ENCODE peak calls at places on chromosomes 11 and 22, in five cellular contexts. W, K, J, U and E are unnamed samples. For H3K4me1, the result is how much of the 10 kb centered on the place peaks cover.

GRCh38 chr11:88307749-88308425 is 29.6 kb downstream of the CTSC start:
- DNase-seq in J (no peak), W (no peak), K (no peak), U (no peak), E (no peak)

GRCh38 chr11:2296913-2297622 is 4.7 kb downstream of the C11orf21 start:
- DNase-seq in U (no peak), J (no peak), K (peak), W (peak), E (no peak)

GRCh38 chr11:69293819-69294505 is at the start of gene MYEOV:
- DNase-seq in U (no peak), W (peak), J (no peak), K (no peak), E (no peak)

GRCh38 chr11:2302280-2302843 is 549 bp downstream of the TSPAN32 start:
- DNase-seq in W (peak), U (no peak), J (peak), K (no peak), E (no peak)

GRCh38 chr11:877565-877964 is 33.0 kb downstream of the CHID1 start:
- DNase-seq in J (no peak), U (no peak), W (peak), K (no peak), E (no peak)

GRCh38 chr11:26187639-26188038 is 144.3 kb upstream of the ANO3 start:
- DNase-seq in K (no peak), J (no peak), W (peak), U (no peak), E (no peak)

GRCh38 chr11:62832346-62833234 is at the start of gene TEX54:
- DNase-seq in J (no peak), W (peak), U (no peak), K (peak), E (no peak)

GRCh38 chr11:108871152-108871551 is 206.3 kb downstream of the DDX10 start:
- DNase-seq in U (peak), J (no peak), K (no peak), W (no peak), E (no peak)

GRCh38 chr11:1838077-1838425 is 730 bp upstream of the TNNI2 start:
- DNase-seq in W (no peak), U (no peak), J (no peak), K (no peak), E (no peak)

DNA sequence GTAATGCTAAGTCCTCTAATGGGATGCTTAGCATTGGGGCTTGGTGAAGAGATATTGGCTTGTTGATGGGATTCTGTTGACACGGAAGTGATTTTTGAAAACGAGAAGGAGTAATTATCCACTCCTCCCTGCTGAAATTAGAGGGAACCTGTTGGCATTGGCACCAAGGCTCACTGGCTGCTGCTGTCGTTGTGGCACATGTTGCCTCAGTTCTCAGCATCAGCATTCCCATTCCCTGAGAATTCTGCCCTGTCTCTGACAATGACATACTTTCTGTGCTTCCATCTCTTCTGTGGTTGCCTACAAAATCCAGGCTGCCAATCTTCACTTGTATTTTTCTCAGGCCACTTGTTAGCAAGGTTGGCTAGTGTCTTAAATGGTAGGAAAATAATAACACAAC is 81.9 kb downstream of the TEAD1 start:
- DNase-seq in U (no peak), J (no peak), W (no peak), K (no peak), E (no peak)
- H3K4me1 ChIP-seq in U (half or more), J (under half), W (under half), K (under half), E (under half)

GRCh38 chr22:35313311-35314121 is 13.8 kb downstream of the TOM1 start:
- DNase-seq in W (peak), U (peak), K (peak), J (no peak), E (no peak)

GRCh38 chr22:35312198-35313059 is 12.7 kb downstream of the TOM1 start:
- DNase-seq in W (peak), K (peak), J (no peak), U (no peak), E (no peak)

GRCh38 chr22:35315855-35316745 is 16.4 kb downstream of the TOM1 start:
- DNase-seq in J (no peak), K (peak), U (peak), W (peak), E (no peak)

GRCh38 chr22:35315141-35315854 is 15.6 kb downstream of the TOM1 start:
- DNase-seq in U (peak), K (peak), J (no peak), W (peak), E (no peak)

DNA sequence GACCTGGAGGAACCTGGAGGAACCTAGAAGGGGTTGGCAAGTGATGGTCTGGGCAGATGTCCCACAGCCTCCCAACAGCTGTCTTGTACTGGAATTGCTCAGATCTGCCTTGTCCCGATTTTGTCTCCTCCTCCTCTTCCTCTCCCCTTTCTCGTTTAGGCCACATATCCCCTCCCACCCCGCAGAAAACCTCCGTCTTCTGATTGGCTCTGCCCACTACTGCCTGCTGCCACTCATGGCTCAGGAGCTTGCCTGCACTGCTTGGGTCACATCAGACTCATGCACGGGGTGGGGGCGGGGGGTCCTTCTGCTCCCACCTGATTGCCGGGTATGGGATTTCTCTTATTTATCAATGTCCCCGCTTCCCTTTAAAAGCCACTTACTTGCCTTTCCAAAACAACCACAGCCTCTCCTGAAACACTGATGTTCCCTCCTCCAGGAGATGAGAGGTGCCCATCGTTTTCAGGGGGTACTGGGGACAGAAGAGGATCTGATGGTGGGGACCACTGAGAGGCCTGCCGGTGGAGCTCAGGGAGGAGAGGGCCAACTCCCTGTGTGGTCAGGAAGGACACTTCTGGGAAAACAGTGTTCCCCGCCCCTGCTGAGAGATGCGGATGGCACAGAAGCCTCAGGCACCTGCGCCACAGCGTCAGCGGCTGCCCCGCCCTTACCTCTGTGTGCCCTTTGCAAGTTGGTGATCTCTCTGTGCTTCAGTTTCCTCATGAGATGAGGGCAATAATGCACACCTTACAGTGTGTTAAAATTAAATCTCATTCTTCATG is 14.7 kb downstream of the TOM1 start:
- DNase-seq in U (no peak), K (peak), W (peak), J (no peak), E (no peak)
- H3K27ac ChIP-seq in U (peak), K (peak), W (peak), J (no peak), E (no peak)

GRCh38 chr11:122173587-122173986 is 57.6 kb upstream of the BLID start:
- DNase-seq in W (no peak), U (no peak), J (no peak), K (no peak), E (no peak)
- H3K4me3 ChIP-seq in W (no peak), U (no peak), J (no peak), K (no peak), E (no peak)

GRCh38 chr11:76766521-76766920 is 16.6 kb upstream of the TSKU start:
- DNase-seq in U (no peak), W (no peak), K (no peak), J (no peak), E (no peak)

GRCh38 chr11:76762867-76763572 is 20.1 kb upstream of the TSKU start:
- DNase-seq in K (peak), U (no peak), W (no peak), J (no peak), E (no peak)

GRCh38 chr11:76763573-76764348 is 19.4 kb upstream of the TSKU start:
- DNase-seq in K (no peak), W (no peak), U (no peak), J (no peak), E (no peak)

GRCh38 chr11:76765863-76766350 is 17.2 kb upstream of the TSKU start:
- DNase-seq in J (no peak), K (no peak), U (no peak), W (no peak), E (no peak)

DNA sequence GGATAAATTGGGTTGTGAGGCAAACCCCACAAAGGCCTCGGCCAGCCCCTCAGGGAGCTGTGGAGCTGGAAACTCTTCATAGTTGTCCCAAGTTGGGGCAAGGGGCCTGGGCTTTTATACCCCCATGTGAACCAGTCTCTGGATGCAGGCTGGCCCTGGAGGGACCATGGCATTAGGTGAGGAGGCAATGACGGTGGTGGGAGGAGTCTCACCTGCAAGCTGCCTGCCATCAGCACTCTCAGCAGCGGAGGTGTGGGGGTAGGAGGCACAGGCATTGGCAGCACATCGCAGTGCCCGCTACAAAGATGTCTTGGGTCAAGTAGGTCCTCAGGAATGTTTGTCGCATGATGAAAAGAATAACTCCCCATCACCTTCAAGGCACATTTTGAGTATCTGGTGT is 18.2 kb upstream of the TSKU start:
- DNase-seq in K (no peak), U (no peak), W (no peak), J (no peak), E (no peak)
- H3K4me1 ChIP-seq in K (under half), U (half or more), W (under half), J (under half), E (under half)

DNA sequence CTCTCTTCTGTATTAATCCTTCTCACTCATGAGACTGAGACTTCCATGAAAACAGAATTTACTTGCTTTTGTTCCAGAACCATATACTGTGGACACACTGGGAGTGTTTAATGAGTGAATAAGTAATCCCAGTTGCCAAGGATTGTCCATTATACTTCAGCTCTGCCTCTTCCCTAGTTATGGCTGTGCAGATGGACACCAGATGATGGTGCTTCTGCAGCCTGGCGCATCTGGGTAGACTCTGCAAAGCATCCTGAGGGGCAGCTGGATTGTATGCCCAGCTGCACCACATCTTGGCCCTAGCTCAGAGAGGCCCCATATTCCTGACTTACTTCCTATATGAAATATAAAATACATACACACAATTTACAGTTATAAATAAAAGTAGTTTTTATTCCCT is 43.5 kb downstream of the DBX1 start:
- DNase-seq in K (no peak), W (no peak), U (no peak), J (no peak), E (no peak)
- H3K27ac ChIP-seq in K (peak), W (no peak), U (no peak), J (no peak), E (no peak)

GRCh38 chr11:14424096-14424495 is 65.1 kb upstream of the RRAS2 start:
- DNase-seq in J (no peak), W (no peak), K (no peak), U (no peak), E (no peak)

GRCh38 chr11:14423633-14424032 is 64.7 kb upstream of the RRAS2 start:
- DNase-seq in K (no peak), W (no peak), U (no peak), J (no peak), E (no peak)

GRCh38 chr11:14422814-14423182 is 63.8 kb upstream of the RRAS2 start:
- DNase-seq in U (no peak), K (no peak), W (no peak), J (no peak), E (no peak)

GRCh38 chr11:14420223-14420622 is 61.2 kb upstream of the RRAS2 start:
- DNase-seq in W (no peak), J (no peak), U (no peak), K (no peak), E (no peak)

DNA sequence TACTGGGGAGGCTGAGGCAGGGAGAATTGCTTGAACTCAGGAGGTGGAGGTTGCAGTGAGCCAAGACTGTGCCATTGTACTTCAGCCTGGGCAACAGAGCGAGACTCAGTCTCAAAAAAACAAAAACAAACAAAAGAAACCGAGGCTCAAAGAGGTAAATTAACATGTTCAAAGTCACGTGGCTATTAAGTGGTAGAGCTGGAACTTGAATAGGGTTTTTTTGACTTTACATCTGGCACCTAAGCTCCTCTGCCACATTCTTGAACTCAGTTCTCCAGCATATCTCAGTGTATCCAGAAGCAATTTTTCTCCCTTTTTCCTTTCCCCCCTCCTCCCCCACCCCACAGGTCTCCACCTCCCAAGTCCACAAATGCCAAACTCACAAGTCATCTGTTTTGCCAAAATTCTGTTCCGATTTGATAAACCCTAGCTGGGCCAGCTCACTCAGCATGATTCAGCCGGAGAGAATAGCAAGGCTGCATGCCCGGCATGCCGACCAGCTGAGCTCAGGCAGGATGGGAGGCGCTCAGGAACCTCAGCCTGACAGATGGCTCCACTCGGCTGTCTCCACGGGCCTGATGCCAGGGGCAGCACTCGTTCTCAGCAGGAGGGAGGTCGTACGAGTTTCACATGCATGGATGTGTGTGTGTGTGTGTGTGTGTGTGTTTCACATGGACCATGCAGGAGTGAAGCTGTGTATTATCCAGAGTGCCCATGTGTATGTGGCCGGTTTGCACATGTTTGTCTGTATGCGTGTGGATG is 63.2 kb upstream of the RRAS2 start:
- DNase-seq in U (peak), W (peak), K (peak), J (no peak), E (no peak)
- H3K4me3 ChIP-seq in U (peak), W (no peak), K (no peak), J (no peak), E (no peak)